ENCODE peak calls at places on chromosomes 12 and 14, in nine cellular contexts. O is fibroblast of lung, J is breast epithelium, Y is endothelial cell, Q is foreskin keratinocyte, T is AG10803, P is hepatocyte, K is cardiac fibroblast, R is fibroblast of pulmonary artery. A is an unnamed sample.

GRCh38 chr14:103260629-103261124 is 73.4 kb upstream of the EIF5 start:
- DNase-seq in T (peak; percentile 30), P (no peak), K (peak; percentile 73), Q (peak; percentile 46), J (peak; percentile 43), R (peak; percentile 74), Y (no peak), O (peak; percentile 44), A (no peak)

GRCh38 chr14:93200553-93200952 is 6.3 kb downstream of the GON7 start:
- DNase-seq in P (no peak), Y (no peak), T (no peak), K (no peak), R (no peak), O (no peak), J (no peak), Q (no peak), A (no peak)

GRCh38 chr12:99732121-99732520 is 84.6 kb downstream of the GARIN6 start:
- DNase-seq in Y (no peak), K (no peak), Q (no peak), J (no peak), R (no peak), O (no peak), T (no peak), P (no peak), A (no peak)

GRCh38 chr14:59126714-59127436 is 61.6 kb upstream of the DAAM1 start:
- DNase-seq in Y (peak; percentile 22), R (peak; percentile 80), T (peak; percentile 66), K (peak; percentile 79), Q (peak; percentile 44), O (peak; percentile 76), P (peak; percentile 71), J (peak; percentile 22), A (peak; percentile 38)

GRCh38 chr12:16352481-16352880 is 5.0 kb downstream of the MGST1 start:
- DNase-seq in T (peak; percentile 60), J (no peak), Y (no peak), O (peak; percentile 47), Q (peak; percentile 63), R (peak; percentile 81), K (peak; percentile 73), P (no peak), A (no peak)

GRCh38 chr14:38627163-38627562 is 371.3 kb upstream of the CLEC14A start:
- DNase-seq in O (no peak), Q (no peak), Y (no peak), J (no peak), K (no peak), R (no peak), P (no peak), T (no peak), A (no peak)

GRCh38 chr12:78181544-78182162 is 351.0 kb downstream of the NAV3 start:
- DNase-seq in R (peak; percentile 69), O (peak; percentile 68), Y (no peak), J (no peak), K (peak; percentile 63), P (peak; percentile 49), Q (no peak), T (peak; percentile 26), A (no peak)

GRCh38 chr12:67572492-67572891 is 76.1 kb upstream of the DYRK2 start:
- DNase-seq in T (no peak), Y (no peak), Q (no peak), K (no peak), P (no peak), R (no peak), J (no peak), O (no peak), A (no peak)

GRCh38 chr12:26770239-26771070 is 62.5 kb downstream of the ITPR2 start:
- DNase-seq in J (no peak), R (no peak), P (no peak), Q (no peak), K (no peak), O (no peak), T (no peak), Y (no peak), A (no peak)

GRCh38 chr12:93805736-93806141 is 128.6 kb downstream of the CRADD start:
- DNase-seq in P (no peak), Y (no peak), O (no peak), T (no peak), J (no peak), K (no peak), R (no peak), Q (no peak), A (no peak)

DNA sequence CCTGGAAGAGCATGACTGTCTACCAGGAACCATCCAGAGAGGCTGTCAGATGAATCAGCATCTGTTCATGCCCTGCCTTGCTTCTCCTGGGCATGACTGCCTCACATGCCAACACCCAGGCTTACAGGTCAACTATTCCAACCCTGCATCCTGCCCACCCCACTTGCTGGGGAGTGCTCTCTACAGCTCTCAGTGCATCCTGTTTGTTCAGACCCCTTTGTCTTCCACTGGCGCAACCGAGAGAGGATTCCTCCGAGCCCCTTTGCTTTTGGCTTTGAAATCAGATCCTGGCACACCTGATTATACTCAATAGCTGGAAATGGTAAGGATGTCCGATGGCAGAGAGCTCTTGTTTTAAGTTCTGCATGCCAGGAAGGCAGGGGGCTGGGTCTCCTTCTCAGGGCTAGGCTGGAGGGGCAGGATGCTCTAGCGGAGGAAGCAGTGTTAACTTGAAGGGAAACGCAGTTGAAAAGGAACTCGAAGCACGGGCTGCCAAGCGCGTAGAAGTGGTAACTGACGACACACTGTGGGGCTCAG is 297.7 kb downstream of the ZFP36L1 start:
- DNase-seq in P (no peak), O (no peak), T (no peak), R (no peak), K (no peak), Y (peak; percentile 69), J (no peak), Q (peak; percentile 81), A (no peak)
- TF ChIP-seq CTCF in P (no peak), O (no peak), T (no peak), R (no peak), K (no peak), Y (no peak), J (no peak), Q (no peak), A (no peak)

GRCh38 chr12:109346920-109347319 is 780 bp upstream of the MYO1H start:
- DNase-seq in Y (no peak), O (no peak), P (no peak), R (no peak), K (no peak), Q (no peak), J (no peak), T (no peak), A (no peak)
- TF ChIP-seq CTCF in Y (peak; percentile 22), O (no peak), P (no peak), R (no peak), K (no peak), Q (peak; percentile 32), J (no peak), T (no peak), A (peak; percentile 38)

DNA sequence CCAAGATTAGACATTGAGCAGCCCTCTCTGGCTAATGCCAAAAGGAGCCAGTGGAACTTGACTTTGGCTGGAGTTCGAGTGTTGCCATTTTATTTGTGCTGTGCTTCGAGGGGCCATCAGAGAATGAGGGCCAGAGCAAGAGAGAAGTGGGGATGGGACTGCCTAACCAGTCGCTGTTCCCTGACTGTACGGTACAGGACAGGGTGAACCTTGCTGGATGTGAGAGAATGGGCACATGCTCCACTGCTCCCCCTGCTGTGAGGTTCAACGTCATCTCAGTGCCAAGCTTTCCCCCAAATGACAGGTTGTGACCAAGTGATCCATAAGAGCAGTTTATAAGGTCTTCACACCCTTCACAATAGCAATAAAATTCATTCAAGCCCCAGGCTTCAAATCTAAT is 55.1 kb upstream of the BCL11B start:
- DNase-seq in J (peak; percentile 8), T (no peak), Q (no peak), O (no peak), R (no peak), K (no peak), P (no peak), Y (no peak), A (no peak)
- TF ChIP-seq CTCF in J (no peak), T (no peak), Q (peak; percentile 33), O (no peak), R (no peak), K (no peak), P (no peak), Y (no peak), A (peak; percentile 18)

DNA sequence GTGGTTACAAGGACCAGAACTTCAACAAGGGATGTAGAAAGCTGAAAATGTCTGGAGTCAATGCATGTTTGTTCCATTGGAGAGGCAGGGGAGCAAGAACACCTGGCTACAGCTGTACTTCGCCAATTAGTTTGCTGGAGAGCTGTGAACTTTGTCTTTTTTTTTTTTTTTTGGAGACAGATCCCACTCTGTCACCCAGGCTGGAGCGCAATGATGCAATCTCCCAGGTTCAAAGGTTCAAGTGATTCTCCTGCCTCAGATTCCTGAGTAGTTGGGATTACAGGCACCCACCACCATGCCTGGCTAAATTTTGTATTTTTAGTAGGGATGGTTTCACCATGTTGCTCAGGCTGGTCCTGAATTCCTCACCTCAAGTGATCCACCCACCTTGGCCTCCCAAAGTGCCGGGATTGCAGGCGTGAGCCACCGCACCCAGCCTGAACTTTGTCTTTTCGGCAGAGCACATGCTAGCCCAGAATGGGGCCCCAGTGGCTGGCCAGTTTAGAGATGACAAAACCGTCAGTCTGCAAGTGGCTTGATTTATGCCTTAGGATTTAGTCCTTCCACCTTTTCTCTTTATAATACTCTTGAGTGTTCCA is 55.5 kb downstream of the AVPR1A start:
- DNase-seq in O (no peak), Y (no peak), R (no peak), Q (no peak), J (no peak), T (no peak), P (no peak), K (no peak), A (no peak)
- TF ChIP-seq CTCF in O (no peak), Y (no peak), R (no peak), Q (no peak), J (no peak), T (no peak), P (no peak), K (no peak), A (no peak)

A was measured in HFF-Myc.